ENCODE peak calls at places on chromosome 10, in six cellular contexts. J, D, M, U, R and X are unnamed samples.

GRCh38 chr10:106866244-106866845 is 298.2 kb downstream of the SORCS1 start:
- DNase-seq in J (no peak), D (no peak), M (no peak), U (peak), R (no peak), X (no peak)

GRCh38 chr10:34107623-34108516 is 707.2 kb downstream of the PARD3 start:
- DNase-seq in J (no peak), D (no peak), M (no peak), U (no peak), R (no peak), X (no peak)

GRCh38 chr10:47349941-47350371 is 1.8 kb downstream of the RBP3 start:
- DNase-seq in J (no peak), D (no peak), M (no peak), U (no peak), R (no peak), X (no peak)

GRCh38 chr10:74882427-74882826 is 56.0 kb downstream of the KAT6B start:
- DNase-seq in J (no peak), D (no peak), M (no peak), U (no peak), R (peak), X (no peak)

GRCh38 chr10:19014034-19014433 is 34.6 kb upstream of the MALRD1 start:
- DNase-seq in J (no peak), D (no peak), M (no peak), U (no peak), R (no peak), X (no peak)

GRCh38 chr10:77711683-77712049 is 74.1 kb upstream of the KCNMA1 start:
- DNase-seq in J (no peak), D (no peak), M (no peak), U (no peak), R (no peak), X (no peak)

GRCh38 chr10:4807803-4808507 is 18.1 kb upstream of the AKR1E2 start:
- DNase-seq in J (peak), D (no peak), M (peak), U (no peak), R (peak), X (no peak)

GRCh38 chr10:46550795-46551700 is 5.4 kb downstream of the GPRIN2 start:
- DNase-seq in J (no peak), D (peak), M (no peak), U (no peak), R (no peak), X (peak)

GRCh38 chr10:72087969-72088878 is at the start of gene SPOCK2:
- DNase-seq in J (no peak), D (no peak), M (peak), U (no peak), R (no peak), X (peak)

GRCh38 chr10:123636598-123637325 is 29.4 kb upstream of the GPR26 start:
- DNase-seq in J (no peak), D (no peak), M (no peak), U (no peak), R (no peak), X (no peak)

GRCh38 chr10:128530301-128530700 is 404.1 kb upstream of the MKI67 start:
- DNase-seq in J (peak), D (peak), M (no peak), U (no peak), R (no peak), X (peak)

GRCh38 chr10:127354992-127355391 is 158.6 kb upstream of the INSYN2A start:
- DNase-seq in J (no peak), D (no peak), M (peak), U (no peak), R (no peak), X (no peak)

GRCh38 chr10:4006051-4006450 is 221.0 kb upstream of the KLF6 start:
- DNase-seq in J (no peak), D (no peak), M (no peak), U (no peak), R (no peak), X (no peak)

GRCh38 chr10:25858076-25858475 is 76.0 kb upstream of the MYO3A start:
- DNase-seq in J (no peak), D (no peak), M (no peak), U (no peak), R (no peak), X (no peak)

GRCh38 chr10:62457196-62457595 is 83.0 kb downstream of the ZNF365 start:
- DNase-seq in J (no peak), D (no peak), M (no peak), U (no peak), R (no peak), X (no peak)

GRCh38 chr10:3838723-3839437 is 53.9 kb upstream of the KLF6 start:
- DNase-seq in J (no peak), D (peak), M (no peak), U (no peak), R (no peak), X (no peak)

GRCh38 chr10:35486297-35486991 is 118.7 kb upstream of the GJD4 start:
- DNase-seq in J (no peak), D (no peak), M (peak), U (no peak), R (no peak), X (peak)

GRCh38 chr10:7193369-7193768 is 217.5 kb downstream of the SFMBT2 start:
- DNase-seq in J (no peak), D (no peak), M (no peak), U (no peak), R (no peak), X (no peak)

GRCh38 chr10:3959370-3960266 is 174.6 kb upstream of the KLF6 start:
- DNase-seq in J (no peak), D (no peak), M (no peak), U (no peak), R (no peak), X (no peak)

GRCh38 chr10:99535764-99536399 is 3.1 kb downstream of the NKX2-3 start:
- DNase-seq in J (no peak), D (no peak), M (no peak), U (no peak), R (no peak), X (no peak)

DNA sequence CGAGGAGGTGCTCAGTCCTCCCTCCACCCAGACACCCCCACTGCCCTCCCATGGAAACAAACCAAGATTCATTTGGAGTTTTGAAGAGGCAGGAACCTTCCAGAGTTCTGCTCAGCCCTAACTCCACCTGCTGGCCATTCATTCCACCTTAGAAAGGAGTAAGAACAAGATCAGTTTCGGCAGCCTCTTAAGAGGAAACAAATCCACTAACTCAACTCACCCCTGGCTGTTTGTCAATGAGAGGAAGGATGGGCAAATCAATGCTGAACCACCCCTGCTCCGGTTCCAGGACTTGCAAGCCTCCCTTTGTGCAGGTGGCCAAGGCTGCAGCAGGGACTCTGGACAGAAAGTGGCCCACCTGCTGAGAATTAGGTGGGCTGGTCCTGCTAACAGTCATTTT is 26.2 kb downstream of the CCDC3 start:
- DNase-seq in J (peak), D (peak), M (no peak), U (no peak), R (no peak), X (peak)
- TF ChIP-seq MYC in J (no peak), D (no peak), M (no peak), U (no peak), R (no peak), X (no peak)

DNA sequence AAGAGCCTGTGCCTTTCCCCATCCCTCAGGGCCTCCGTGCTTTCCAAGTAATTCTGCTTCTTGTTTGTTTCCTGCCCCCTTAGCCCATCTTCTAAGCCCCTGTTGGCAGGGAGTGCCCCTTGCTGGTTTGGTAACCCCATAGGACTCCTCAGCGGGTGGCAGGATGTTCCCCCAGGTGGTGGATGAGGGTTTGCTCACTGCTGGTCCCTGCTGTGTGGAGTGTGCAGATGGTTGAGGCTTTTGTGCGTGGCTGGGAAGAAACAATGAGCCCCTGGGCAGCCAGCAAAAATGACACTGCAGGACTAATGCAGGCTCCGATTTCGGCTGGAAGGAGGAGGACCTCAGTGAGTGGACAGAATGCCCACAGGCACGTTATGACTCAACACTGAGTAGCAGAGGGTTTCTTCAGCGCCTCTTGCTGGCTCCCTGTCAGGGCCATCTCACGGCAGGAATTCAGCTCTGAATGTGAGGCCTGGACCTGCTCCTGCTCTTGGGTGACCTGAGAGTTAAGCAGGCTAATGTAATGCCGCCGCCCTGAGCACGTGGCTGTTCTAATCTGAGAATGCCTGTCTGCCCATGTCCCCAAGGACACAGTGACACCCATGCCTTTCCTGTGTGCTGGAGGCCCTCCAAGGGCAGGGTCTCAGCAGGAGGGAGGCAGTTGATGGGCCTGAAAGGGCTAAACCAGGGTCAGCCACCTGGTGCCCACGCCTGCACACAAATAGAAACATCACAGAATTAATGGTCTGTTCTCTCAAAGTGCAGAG is 16.6 kb downstream of the BAG3 start:
- DNase-seq in J (peak), D (peak), M (no peak), U (no peak), R (peak), X (peak)
- TF ChIP-seq POLR2A in J (no peak), D (no peak), M (no peak), U (no peak), R (no peak), X (no peak)

DNA sequence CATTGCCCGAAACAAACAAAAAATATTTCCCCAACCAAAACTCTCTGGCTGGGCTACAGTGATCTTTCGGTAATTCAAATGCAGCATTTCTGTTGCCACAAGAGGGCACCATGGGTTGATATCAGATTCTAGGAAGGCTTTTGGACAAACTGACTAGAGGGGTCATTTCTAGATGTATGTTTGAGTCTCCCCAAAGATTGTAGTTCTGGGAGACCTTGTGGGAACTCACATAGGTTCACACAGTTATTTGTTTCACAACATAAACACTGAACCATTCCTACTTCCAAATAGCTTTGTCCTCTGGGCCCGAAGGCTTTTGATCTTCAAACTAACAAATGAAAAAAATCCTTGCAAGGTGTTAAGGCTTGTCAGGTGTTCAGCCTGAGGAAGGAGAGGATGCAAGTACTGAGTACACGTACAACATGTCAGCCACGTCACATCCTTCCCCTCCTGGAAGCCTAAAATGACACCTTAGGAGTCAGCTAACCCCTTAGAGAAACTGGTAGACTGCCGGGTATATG is 37.0 kb upstream of the IL15RA start:
- DNase-seq in J (peak), D (peak), M (peak), U (peak), R (peak), X (peak)
- TF ChIP-seq CTCF in J (peak), D (peak), M (peak), U (peak), R (peak), X (peak)

GRCh38 chr10:13091816-13092215 is 8.1 kb upstream of the OPTN start:
- DNase-seq in J (no peak), D (peak), M (no peak), U (no peak), R (no peak), X (no peak)
- TF ChIP-seq MYC in J (no peak), D (no peak), M (no peak), U (no peak), R (no peak), X (no peak)

GRCh38 chr10:132398566-132398991 is 1.6 kb downstream of the PWWP2B start:
- DNase-seq in J (no peak), D (no peak), M (no peak), U (no peak), R (no peak), X (no peak)

GRCh38 chr10:132395704-132396494 is 1.1 kb upstream of the PWWP2B start:
- DNase-seq in J (no peak), D (peak), M (peak), U (no peak), R (peak), X (no peak)

GRCh38 chr10:132397671-132398565 is 918 bp downstream of the PWWP2B start:
- DNase-seq in J (no peak), D (peak), M (peak), U (no peak), R (no peak), X (peak)

GRCh38 chr10:132396495-132397035 is 435 bp upstream of the PWWP2B start:
- DNase-seq in J (no peak), D (peak), M (no peak), U (no peak), R (peak), X (peak)

DNA sequence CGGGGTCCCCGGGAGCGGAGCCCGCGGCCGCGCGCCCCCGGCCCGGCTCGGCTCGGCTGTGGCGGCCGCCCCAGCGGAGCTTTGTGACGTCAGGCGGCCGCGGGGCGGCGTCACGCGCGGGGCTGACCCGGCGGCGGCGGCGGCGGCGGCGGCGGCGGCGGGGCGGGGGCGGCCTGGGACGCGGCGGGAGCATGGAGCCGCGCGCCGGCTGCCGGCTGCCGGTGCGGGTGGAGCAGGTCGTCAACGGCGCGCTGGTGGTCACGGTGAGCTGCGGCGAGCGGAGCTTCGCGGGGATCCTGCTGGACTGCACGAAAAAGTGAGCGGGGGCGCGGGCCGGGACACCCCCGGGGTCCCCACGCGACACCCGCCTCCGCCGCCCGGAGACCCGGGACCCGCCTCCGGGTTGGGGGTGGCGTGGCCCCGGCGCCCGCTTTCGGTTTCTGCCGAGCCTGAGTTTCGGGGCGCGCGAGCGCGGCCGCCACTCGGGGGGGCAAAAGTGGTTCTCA is at the start of gene PWWP2B:
- DNase-seq in J (no peak), D (peak), M (no peak), U (no peak), R (no peak), X (peak)
- TF ChIP-seq POLR2A in J (peak), D (no peak), M (no peak), U (peak), R (no peak), X (no peak)

DNA sequence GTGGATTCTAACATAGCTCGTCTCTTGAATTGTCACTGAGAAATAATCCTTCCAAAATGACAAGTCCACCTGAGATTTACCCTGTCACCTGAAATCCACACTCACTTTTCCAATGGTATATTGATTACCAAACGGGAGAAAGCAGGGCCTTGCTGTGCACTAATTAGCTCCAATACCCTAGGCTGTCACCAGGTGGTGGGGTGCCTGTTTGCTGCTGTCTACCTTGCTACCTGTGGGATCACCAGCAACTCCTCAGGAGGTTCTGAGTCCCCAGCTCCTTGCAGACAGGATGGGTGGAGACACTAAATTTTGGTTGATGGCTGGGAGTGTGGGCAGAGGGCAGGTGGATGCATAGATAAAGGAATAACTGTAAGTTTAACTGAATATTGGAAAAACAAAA is 237.2 kb upstream of the ZNF32 start:
- DNase-seq in J (no peak), D (no peak), M (no peak), U (no peak), R (no peak), X (no peak)
- TF ChIP-seq CTCF in J (no peak), D (no peak), M (no peak), U (peak), R (peak), X (no peak)

GRCh38 chr10:116692225-116692624 is 50.1 kb downstream of the HSPA12A start:
- DNase-seq in J (no peak), D (no peak), M (no peak), U (no peak), R (no peak), X (no peak)
- TF ChIP-seq MYC in J (no peak), D (no peak), M (no peak), U (no peak), R (no peak), X (no peak)

DNA sequence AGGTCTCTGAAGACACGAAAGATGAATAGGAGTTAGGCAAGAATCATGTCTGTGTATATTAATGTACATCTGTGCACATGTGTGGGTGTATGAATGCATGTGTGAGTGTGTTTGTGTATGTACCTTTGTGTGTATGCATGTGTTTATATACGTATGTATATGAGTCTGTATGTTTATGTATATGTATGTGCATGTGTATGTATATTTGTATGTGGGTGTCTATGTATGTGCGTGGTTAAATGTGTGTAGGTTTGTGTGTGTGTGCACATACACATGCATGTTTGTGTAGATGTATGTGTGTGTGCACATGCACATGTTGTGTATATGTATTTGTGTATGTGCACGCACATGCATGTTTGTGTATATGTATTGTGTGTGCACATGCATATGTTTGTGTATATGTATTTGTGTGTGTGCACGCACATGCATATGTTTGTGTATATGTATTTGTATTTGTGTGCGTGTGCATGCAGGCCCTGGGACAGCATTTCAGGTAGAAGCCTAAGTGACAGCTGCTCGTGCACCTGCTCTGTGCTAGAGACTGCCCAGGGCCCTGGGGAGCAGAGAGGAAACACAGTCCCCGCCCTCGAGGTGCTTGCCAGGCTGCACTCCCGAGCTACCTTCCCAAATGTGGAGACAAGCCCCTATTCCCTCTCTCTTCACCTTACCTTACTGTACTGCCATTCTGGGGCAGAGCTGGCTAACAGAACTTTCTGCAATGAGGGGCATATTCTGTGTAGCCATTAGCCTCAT is 12.1 kb downstream of the PNLIPRP1 start:
- DNase-seq in J (no peak), D (no peak), M (no peak), U (no peak), R (no peak), X (no peak)
- TF ChIP-seq POLR2A in J (no peak), D (no peak), M (no peak), U (no peak), R (no peak), X (no peak)

GRCh38 chr10:12251581-12251980 is 55.6 kb downstream of the CDC123 start:
- DNase-seq in J (no peak), D (no peak), M (no peak), U (no peak), R (no peak), X (no peak)

GRCh38 chr10:12250181-12250580 is 54.2 kb downstream of the CDC123 start:
- DNase-seq in J (no peak), D (no peak), M (no peak), U (no peak), R (no peak), X (no peak)

GRCh38 chr10:12255048-12255447 is 59.1 kb downstream of the CDC123 start:
- DNase-seq in J (no peak), D (no peak), M (no peak), U (no peak), R (no peak), X (no peak)

GRCh38 chr10:12252882-12253546 is 57.0 kb downstream of the CDC123 start:
- DNase-seq in J (peak), D (peak), M (no peak), U (no peak), R (no peak), X (peak)
- TF ChIP-seq CTCF in J (peak), D (peak), M (peak), U (peak), R (peak), X (peak)